ENCODE peak calls at places on chromosome 19, in five cellular contexts. Y is SK-N-SH, Q is OCI-LY7, K is GM23338, B is GM23248. C is an unnamed sample.
A peak's percentile ranks its signal among the peaks of the same experiment; 100 is the strongest.

GRCh38 chr19:1106841-1107654 is 3.3 kb downstream of the GPX4 start:
- DNase-seq in Y (no peak), Q (no peak), B (peak; percentile 82), K (peak; percentile 62), C (peak; percentile 64)

GRCh38 chr19:33476151-33476707 is 45.4 kb downstream of the PEPD start:
- DNase-seq in B (no peak), Y (no peak), K (no peak), Q (no peak), C (no peak)

GRCh38 chr19:45146716-45147337 is 14.0 kb downstream of the NKPD1 start:
- DNase-seq in Y (no peak), B (no peak), K (no peak), Q (no peak), C (no peak)

GRCh38 chr19:788821-789472 is 8.3 kb upstream of the PTBP1 start:
- DNase-seq in B (peak; percentile 65), Y (peak; percentile 64), Q (no peak), K (peak; percentile 60), C (no peak)

GRCh38 chr19:49850487-49851342 is at the start of gene PTOV1:
- DNase-seq in Y (peak; percentile 98), K (peak; percentile 94), Q (peak; percentile 97), B (peak; percentile 97), C (peak; percentile 97)

GRCh38 chr19:2041436-2041685 is 9.7 kb downstream of the MKNK2 start:
- DNase-seq in K (no peak), B (no peak), Y (no peak), Q (no peak), C (peak; percentile 9)

GRCh38 chr19:38035515-38036495 is 128.8 kb downstream of the SIPA1L3 start:
- DNase-seq in Q (no peak), K (no peak), Y (no peak), B (peak; percentile 73), C (no peak)

GRCh38 chr19:7480975-7481265 is 7.9 kb downstream of the PEX11G start:
- DNase-seq in Q (no peak), K (no peak), Y (no peak), B (no peak), C (no peak)

GRCh38 chr19:371501-372160 is 27.0 kb upstream of the MIER2 start:
- DNase-seq in Y (peak; percentile 72), Q (peak; percentile 64), K (no peak), B (peak; percentile 28), C (no peak)

GRCh38 chr19:20359933-20360720 is 193.1 kb downstream of the ZNF486 start:
- DNase-seq in Y (peak; percentile 57), B (no peak), Q (peak; percentile 45), K (peak; percentile 85), C (no peak)

GRCh38 chr19:43625918-43626579 is 6.6 kb upstream of the ZNF428 start:
- DNase-seq in B (peak; percentile 32), Q (no peak), K (peak; percentile 81), Y (peak; percentile 73), C (no peak)

GRCh38 chr19:36058481-36059179 is 3.9 kb downstream of the WDR62 start:
- DNase-seq in K (no peak), Y (no peak), Q (no peak), B (no peak), C (peak; percentile 49)

GRCh38 chr19:55383789-55384575 is at the start of gene TMEM238:
- DNase-seq in B (peak; percentile 86), Y (peak; percentile 88), K (peak; percentile 90), Q (peak; percentile 87), C (peak; percentile 86)

GRCh38 chr19:36973021-36973843 is 57.1 kb downstream of the ZNF568 start:
- DNase-seq in B (peak; percentile 91), Q (no peak), Y (peak; percentile 97), K (peak; percentile 95), C (no peak)

GRCh38 chr19:44890366-44891015 is 563 bp upstream of the TOMM40 start:
- DNase-seq in B (peak; percentile 99), Q (peak; percentile 100), K (peak; percentile 100), Y (peak; percentile 90), C (peak; percentile 98)

GRCh38 chr19:11797491-11797890 is 832 bp upstream of the ZNF491 start:
- DNase-seq in Q (peak; percentile 90), B (peak; percentile 89), K (peak; percentile 94), Y (peak; percentile 86), C (peak; percentile 95)

GRCh38 chr19:55075366-55075998 is at the start of gene EPS8L1:
- DNase-seq in Q (no peak), K (peak; percentile 95), B (no peak), Y (no peak), C (peak; percentile 91)

GRCh38 chr19:45630463-45630862 is 8.7 kb downstream of the EML2 start:
- DNase-seq in Q (no peak), B (peak; percentile 95), Y (peak; percentile 3), K (peak; percentile 71), C (peak; percentile 61)

GRCh38 chr19:36686365-36687213 is 823 bp upstream of the ZNF567 start:
- DNase-seq in B (peak; percentile 32), Y (no peak), K (peak; percentile 21), Q (no peak), C (peak; percentile 13)

GRCh38 chr19:50896591-50897190 is 14.5 kb downstream of the KLK4 start:
- DNase-seq in Q (peak; percentile 33), Y (no peak), B (peak; percentile 67), K (no peak), C (peak; percentile 42)

GRCh38 chr19:35756373-35757230 is at the start of gene HSPB6:
- DNase-seq in K (peak; percentile 70), B (peak; percentile 80), Y (no peak), Q (no peak), C (peak; percentile 75)

GRCh38 chr19:2408247-2408646 is 19.1 kb downstream of the TIMM13 start:
- DNase-seq in Y (no peak), B (no peak), Q (no peak), K (no peak), C (no peak)

GRCh38 chr19:768424-768823 is 17.5 kb downstream of the MISP start:
- DNase-seq in Q (no peak), Y (no peak), B (peak; percentile 91), K (no peak), C (peak; percentile 79)

GRCh38 chr19:35719402-35720162 is 1.8 kb downstream of the KMT2B start:
- DNase-seq in Q (no peak), K (no peak), Y (no peak), B (no peak), C (no peak)

GRCh38 chr19:33434886-33435705 is 61.6 kb downstream of the CEBPG start:
- DNase-seq in Y (peak; percentile 90), B (peak; percentile 60), K (no peak), Q (no peak), C (peak; percentile 55)

GRCh38 chr19:956747-957451 is 27.2 kb upstream of the WDR18 start:
- DNase-seq in B (peak; percentile 52), Q (no peak), Y (peak; percentile 82), K (peak; percentile 60), C (peak; percentile 79)

DNA sequence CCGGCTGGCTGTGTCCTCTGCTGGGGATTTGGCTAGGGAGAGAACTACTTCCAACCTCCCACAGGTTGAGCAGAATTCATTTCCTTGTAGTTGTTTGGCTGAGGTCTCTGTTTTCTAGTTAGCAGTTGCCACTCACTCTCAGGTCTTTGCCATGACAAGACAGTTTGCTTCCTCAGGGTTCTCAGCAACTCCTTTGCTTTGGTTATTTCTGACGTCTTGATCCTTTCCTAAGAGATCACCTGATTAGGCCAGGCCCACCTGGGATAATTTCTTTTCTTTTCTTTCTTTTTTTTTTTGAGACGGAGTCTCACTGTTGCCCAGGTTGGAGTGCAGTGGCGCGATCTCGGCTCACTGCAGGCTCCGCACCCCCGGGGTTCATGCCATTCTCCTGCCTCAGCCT is 9.4 kb upstream of the CACNG8 start:
- DNase-seq in B (no peak), Y (no peak), K (no peak), Q (no peak), C (no peak)
- TF ChIP-seq EZH2phosphoT487 in B (no peak), Y (no peak), K (no peak), Q (no peak), C (no peak)

DNA sequence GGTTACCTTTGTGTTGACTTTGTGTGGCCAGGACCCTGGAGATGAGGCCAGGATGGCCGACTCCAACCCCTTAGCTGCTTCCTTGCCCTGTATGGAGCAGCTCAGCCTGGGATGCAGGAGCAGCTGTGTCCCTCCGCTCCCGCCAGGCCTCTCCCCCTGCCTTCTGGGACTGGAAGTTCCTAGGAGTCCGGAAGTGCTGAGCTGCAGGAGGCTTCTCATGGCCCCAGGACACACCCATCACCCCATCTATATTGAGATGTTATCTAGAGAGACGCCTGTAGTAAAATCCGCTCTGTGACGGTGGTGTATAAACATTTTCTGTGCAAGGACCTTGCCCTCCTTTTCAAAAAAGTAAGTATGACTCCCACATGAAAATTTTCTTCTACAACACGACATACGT is 27.0 kb downstream of the WTIP start:
- DNase-seq in B (no peak), Y (peak; percentile 44), Q (no peak), K (peak; percentile 22), C (peak; percentile 38)
- TF ChIP-seq EZH2phosphoT487 in B (no peak), Y (no peak), Q (no peak), K (no peak), C (no peak)

GRCh38 chr19:31348416-31349159 is 648 bp downstream of the TSHZ3 start:
- DNase-seq in B (peak; percentile 65), Q (no peak), Y (peak; percentile 56), K (peak; percentile 39), C (peak; percentile 36)

GRCh38 chr19:31350693-31351211 is 1.5 kb upstream of the TSHZ3 start:
- DNase-seq in K (peak; percentile 70), Q (no peak), Y (peak; percentile 87), B (peak; percentile 87), C (peak; percentile 81)

GRCh38 chr19:31350033-31350692 is 927 bp upstream of the TSHZ3 start:
- DNase-seq in Q (no peak), K (no peak), Y (peak; percentile 81), B (peak; percentile 69), C (peak; percentile 52)

GRCh38 chr19:31347828-31348314 is 1.4 kb downstream of the TSHZ3 start:
- DNase-seq in K (no peak), Y (no peak), Q (no peak), B (peak; percentile 73), C (no peak)

GRCh38 chr19:31349160-31349881 is at the start of gene TSHZ3:
- DNase-seq in B (peak; percentile 84), Q (no peak), Y (peak; percentile 89), K (peak; percentile 85), C (peak; percentile 80)
- TF ChIP-seq EZH2phosphoT487 in B (no peak), Q (no peak), Y (no peak), K (no peak), C (no peak)

GRCh38 chr19:13881692-13882418 is 4.9 kb downstream of the NANOS3 start:
- DNase-seq in B (peak; percentile 85), Q (no peak), Y (no peak), K (peak; percentile 21), C (no peak)

GRCh38 chr19:13882419-13882795 is 5.5 kb downstream of the NANOS3 start:
- DNase-seq in Y (no peak), K (no peak), B (no peak), Q (no peak), C (no peak)

GRCh38 chr19:13882841-13883240 is 5.9 kb downstream of the NANOS3 start:
- DNase-seq in Y (peak; percentile 12), K (no peak), Q (no peak), B (no peak), C (no peak)

GRCh38 chr19:13880059-13880672 is 3.2 kb downstream of the NANOS3 start:
- DNase-seq in Y (peak; percentile 98), K (peak; percentile 96), Q (peak; percentile 95), B (peak; percentile 100), C (peak; percentile 98)

DNA sequence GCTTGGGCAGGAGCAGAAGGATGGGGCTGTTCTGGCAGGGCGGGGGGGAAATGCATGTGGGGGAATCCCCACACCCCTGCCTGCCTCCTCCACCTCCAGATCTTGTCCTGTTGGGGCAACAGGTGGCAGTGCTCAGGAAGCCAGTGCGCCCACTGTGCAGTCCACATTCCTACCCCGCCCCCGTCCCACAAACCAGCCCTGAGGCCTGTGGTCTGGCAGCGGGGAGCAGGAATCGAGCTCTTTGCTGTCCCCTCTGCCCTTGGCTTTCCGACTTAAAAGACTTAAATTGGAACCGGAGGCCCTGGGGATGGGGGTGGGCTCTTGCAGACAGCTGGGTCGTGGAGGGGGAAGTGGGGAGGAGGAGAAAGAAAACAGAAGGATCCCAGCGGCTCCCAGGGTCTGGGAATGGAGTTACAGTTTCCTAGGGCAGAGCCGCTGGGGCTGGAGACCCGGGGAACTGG is 4.3 kb downstream of the NANOS3 start:
- DNase-seq in Q (no peak), B (peak; percentile 26), Y (peak; percentile 71), K (peak; percentile 80), C (no peak)
- TF ChIP-seq EZH2phosphoT487 in Q (no peak), B (no peak), Y (no peak), K (no peak), C (no peak)

C was measured in hepatocyte.